ENCODE peak calls at places on chromosomes 11 and 22, in eight cellular contexts. F is Caco-2, D is adipocyte, S is HCT116, A is neural progenitor cell, L is RWPE2, H is lower lobe of right lung, N is cardiac muscle cell. Z is an unnamed sample. For H3K4me1, the result is how much of the 10 kb centered on the place peaks cover.

GRCh38 chr22:45534339-45535192 is 31.9 kb downstream of the FBLN1 start:
- DNase-seq in F (no peak), D (no peak), S (no peak), A (no peak), L (no peak), H (no peak), N (peak), Z (no peak)

GRCh38 chr11:47431356-47432083 is 5.3 kb upstream of the PSMC3 start:
- DNase-seq in F (no peak), D (no peak), S (no peak), A (no peak), L (no peak), H (no peak), N (no peak), Z (no peak)

GRCh38 chr11:1209371-1210057 is 13.4 kb upstream of the MUC5B start:
- DNase-seq in F (no peak), D (no peak), S (no peak), A (no peak), L (peak), H (no peak), N (no peak), Z (no peak)

GRCh38 chr11:95149659-95150294 is 60.1 kb downstream of the ENDOD1 start:
- DNase-seq in F (peak), D (peak), S (peak), A (peak), L (peak), H (peak), N (peak), Z (peak)

GRCh38 chr11:12216100-12216499 is 105.7 kb downstream of the MICAL2 start:
- DNase-seq in F (no peak), D (no peak), S (no peak), A (no peak), L (no peak), H (no peak), N (no peak), Z (peak)

GRCh38 chr11:123431619-123432018 is 1.6 kb downstream of the GRAMD1B start:
- DNase-seq in F (no peak), D (no peak), S (no peak), A (no peak), L (no peak), H (no peak), N (no peak), Z (no peak)

GRCh38 chr11:10460611-10461275 is 5.7 kb downstream of the AMPD3 start:
- DNase-seq in F (no peak), D (no peak), S (no peak), A (no peak), L (no peak), H (no peak), N (no peak), Z (no peak)

GRCh38 chr11:2517386-2518064 is 72.7 kb downstream of the KCNQ1 start:
- DNase-seq in F (no peak), D (no peak), S (no peak), A (peak), L (no peak), H (peak), N (no peak), Z (no peak)

GRCh38 chr11:10139656-10140055 is 154.4 kb downstream of the SBF2 start:
- DNase-seq in F (no peak), D (peak), S (no peak), A (no peak), L (no peak), H (no peak), N (peak), Z (no peak)

GRCh38 chr11:61103851-61104423 is 1.6 kb downstream of the CD5 start:
- DNase-seq in F (no peak), D (no peak), S (no peak), A (no peak), L (no peak), H (no peak), N (no peak), Z (peak)

GRCh38 chr11:61106906-61107470 is 4.7 kb downstream of the CD5 start:
- DNase-seq in F (no peak), D (no peak), S (no peak), A (no peak), L (no peak), H (no peak), N (no peak), Z (no peak)

GRCh38 chr11:61104963-61105362 is 2.7 kb downstream of the CD5 start:
- DNase-seq in F (no peak), D (no peak), S (no peak), A (no peak), L (no peak), H (no peak), N (no peak), Z (peak)

GRCh38 chr11:61107888-61108287 is 5.6 kb downstream of the CD5 start:
- DNase-seq in F (no peak), D (no peak), S (no peak), A (no peak), L (no peak), H (no peak), N (no peak), Z (no peak)

GRCh38 chr11:61106296-61106695 is 4.0 kb downstream of the CD5 start:
- DNase-seq in F (no peak), D (no peak), S (no peak), A (no peak), L (no peak), H (no peak), N (no peak), Z (no peak)
- H3K4me1 ChIP-seq in F (under half), D (under half), S (under half), A (under half), L (under half), H (under half), N (under half), Z (half or more)

DNA sequence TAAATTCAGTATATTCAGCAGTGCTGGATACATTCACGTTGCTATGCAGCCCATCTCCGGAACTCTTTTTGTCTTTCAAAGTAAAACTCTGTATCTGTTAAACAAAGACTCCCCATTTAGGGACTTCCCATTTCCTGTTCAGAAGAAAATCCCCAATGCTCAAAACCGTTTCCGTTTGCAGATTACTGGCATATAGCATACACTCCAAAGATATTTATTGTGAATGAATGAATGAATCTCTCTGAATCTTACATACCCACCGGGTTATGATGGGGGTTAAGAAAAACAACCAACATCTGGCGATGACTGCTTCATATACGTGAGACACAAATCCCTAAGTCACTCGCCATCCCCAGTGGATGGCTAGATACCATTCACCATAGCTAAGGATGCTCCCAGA is 1.6 kb downstream of the THY1 start:
- DNase-seq in F (no peak), D (peak), S (no peak), A (no peak), L (no peak), H (no peak), N (no peak), Z (no peak)
- H3K4me3 ChIP-seq in F (no peak), D (peak), S (no peak), A (peak), L (no peak), H (no peak), N (no peak), Z (no peak)

DNA sequence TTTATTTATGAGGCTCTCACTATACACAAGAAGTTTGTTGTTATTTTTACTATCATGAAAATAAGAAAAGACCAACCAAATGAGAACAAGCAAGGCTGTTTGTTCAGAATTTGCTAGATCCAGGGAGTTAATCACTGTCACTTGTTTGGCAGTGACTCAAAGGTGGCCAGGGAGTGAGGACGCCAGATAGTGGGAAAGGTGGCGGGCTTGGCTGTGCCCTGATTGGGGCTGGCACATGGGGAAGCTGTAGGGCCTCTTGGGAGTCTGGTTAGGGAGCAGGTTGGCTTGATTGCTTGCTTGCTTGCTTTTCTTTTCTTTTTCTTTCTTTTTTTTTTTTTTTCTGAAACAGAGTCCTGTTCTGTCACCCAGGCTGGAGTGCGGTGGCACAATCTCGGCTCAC is 53.1 kb upstream of the SLC22A12 start:
- DNase-seq in F (no peak), D (no peak), S (no peak), A (no peak), L (no peak), H (peak), N (no peak), Z (no peak)
- H3K4me1 ChIP-seq in F (under half), D (under half), S (under half), A (under half), L (under half), H (under half), N (under half), Z (under half)

DNA sequence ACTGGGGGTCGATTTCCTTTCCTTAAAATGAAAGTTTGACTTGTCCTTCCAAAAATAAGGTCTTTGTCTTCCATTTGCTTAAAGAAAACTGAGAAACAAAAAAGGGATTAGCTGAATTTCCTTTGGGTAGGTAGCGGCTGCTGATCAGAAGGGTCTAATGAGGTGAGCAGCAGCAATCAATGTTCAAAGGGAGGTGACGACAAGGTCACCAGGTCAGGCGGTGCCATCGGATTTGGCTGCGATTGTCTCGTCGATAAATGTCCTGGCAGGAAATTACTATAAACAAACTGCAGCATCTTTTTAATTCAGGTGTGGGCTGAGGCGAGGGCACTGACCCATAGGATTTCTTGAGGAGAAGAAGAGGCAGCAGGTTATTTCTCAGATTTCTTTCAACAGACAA is 480.1 kb downstream of the NTM start:
- DNase-seq in F (no peak), D (no peak), S (no peak), A (peak), L (no peak), H (no peak), N (no peak), Z (no peak)
- H3K4me3 ChIP-seq in F (no peak), D (no peak), S (no peak), A (no peak), L (no peak), H (no peak), N (no peak), Z (no peak)

GRCh38 chr22:22851969-22852368 is 35.6 kb upstream of the IGLL5 start:
- DNase-seq in F (no peak), D (no peak), S (no peak), A (no peak), L (no peak), H (no peak), N (no peak), Z (no peak)
- H3K4me1 ChIP-seq in F (under half), D (under half), S (under half), A (under half), L (under half), H (under half), N (under half), Z (under half)